ENCODE peak calls at places on chromosome 5, in nine cellular contexts. V, I, W, Z, R, X, Y, J and Q are unnamed samples.

GRCh38 chr5:1687301-1687970 is 112.2 kb downstream of the MRPL36 start:
- DNase-seq in V (no peak), I (no peak), W (no peak), Z (no peak), R (no peak), X (no peak), Y (no peak), J (no peak), Q (peak; percentile 57)

GRCh38 chr5:165227515-165227914 is 1722.1 kb downstream of the MAT2B start:
- DNase-seq in V (no peak), I (peak; percentile 26), W (no peak), Z (no peak), R (no peak), X (no peak), Y (no peak), J (no peak), Q (no peak)

GRCh38 chr5:177491429-177491945 is 5.9 kb downstream of the PDLIM7 start:
- DNase-seq in V (no peak), I (no peak), W (no peak), Z (no peak), R (no peak), X (peak; percentile 48), Y (no peak), J (no peak), Q (no peak)

GRCh38 chr5:61805101-61805500 is 473.0 kb downstream of the ZSWIM6 start:
- DNase-seq in V (no peak), I (no peak), W (no peak), Z (no peak), R (peak; percentile 60), X (no peak), Y (no peak), J (no peak), Q (no peak)

GRCh38 chr5:154708845-154709244 is 46.3 kb upstream of the LARP1 start:
- DNase-seq in V (no peak), I (no peak), W (no peak), Z (no peak), R (peak; percentile 41), X (no peak), Y (no peak), J (no peak), Q (no peak)

GRCh38 chr5:127330116-127330515 is 39.5 kb downstream of the MEGF10 start:
- DNase-seq in V (no peak), I (no peak), W (no peak), Z (no peak), R (no peak), X (no peak), Y (no peak), J (no peak), Q (no peak)

GRCh38 chr5:113487779-113488644 is at the start of gene MCC:
- DNase-seq in V (peak; percentile 14), I (peak; percentile 60), W (no peak), Z (peak; percentile 84), R (peak; percentile 93), X (peak; percentile 69), Y (peak; percentile 84), J (peak; percentile 73), Q (peak; percentile 50)

GRCh38 chr5:1514027-1514818 is 9.5 kb downstream of the LPCAT1 start:
- DNase-seq in V (peak; percentile 1), I (peak; percentile 22), W (no peak), Z (peak; percentile 5), R (no peak), X (peak; percentile 4), Y (peak; percentile 74), J (peak; percentile 22), Q (no peak)

GRCh38 chr5:180866296-180866695 is 5.2 kb upstream of the ZFP62 start:
- DNase-seq in V (no peak), I (no peak), W (no peak), Z (no peak), R (no peak), X (no peak), Y (no peak), J (no peak), Q (no peak)

GRCh38 chr5:141757402-141757801 is 75.4 kb upstream of the ARAP3 start:
- DNase-seq in V (no peak), I (peak; percentile 47), W (no peak), Z (no peak), R (peak; percentile 41), X (peak; percentile 36), Y (no peak), J (no peak), Q (no peak)

GRCh38 chr5:172165465-172165864 is 22.6 kb downstream of the STK10 start:
- DNase-seq in V (no peak), I (no peak), W (no peak), Z (no peak), R (no peak), X (no peak), Y (no peak), J (no peak), Q (no peak)

GRCh38 chr5:170306381-170306790 is 8.8 kb upstream of the LCP2 start:
- DNase-seq in V (peak; percentile 37), I (peak; percentile 70), W (no peak), Z (peak; percentile 93), R (peak; percentile 0), X (no peak), Y (no peak), J (no peak), Q (no peak)

GRCh38 chr5:137833463-137833862 is 34.2 kb upstream of the MYOT start:
- DNase-seq in V (peak; percentile 52), I (no peak), W (no peak), Z (peak; percentile 80), R (peak; percentile 47), X (no peak), Y (no peak), J (no peak), Q (no peak)

GRCh38 chr5:113489299-113489698 is 1.0 kb upstream of the MCC start:
- DNase-seq in V (peak; percentile 19), I (no peak), W (peak; percentile 7), Z (peak; percentile 33), R (peak; percentile 99), X (no peak), Y (no peak), J (no peak), Q (peak; percentile 76)

DNA sequence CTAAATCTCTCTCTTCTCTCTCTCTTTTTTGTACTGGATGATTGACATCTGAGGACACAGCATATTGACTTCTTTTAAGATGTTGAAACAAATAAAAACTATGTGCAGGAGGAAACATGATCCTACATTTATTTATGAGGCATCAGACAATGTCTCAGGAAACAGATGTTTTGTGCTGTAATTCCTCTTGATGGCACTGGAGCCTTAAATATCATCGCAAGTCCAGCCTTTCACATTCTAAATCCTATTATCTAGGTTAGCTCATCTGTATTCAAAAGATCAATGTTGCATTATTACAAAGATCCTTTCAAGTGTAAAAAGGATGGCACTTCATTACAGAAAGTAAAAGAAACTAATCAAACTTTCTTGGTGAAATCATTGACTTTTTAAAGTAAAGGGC is 63.9 kb downstream of the MAT2B start:
- DNase-seq in V (no peak), I (no peak), W (no peak), Z (no peak), R (peak; percentile 73), X (no peak), Y (no peak), J (no peak), Q (no peak)
- TF ChIP-seq CTCF in V (no peak), I (no peak), W (no peak), Z (no peak), R (peak; percentile 64), X (no peak), Y (no peak), J (no peak), Q (no peak)

DNA sequence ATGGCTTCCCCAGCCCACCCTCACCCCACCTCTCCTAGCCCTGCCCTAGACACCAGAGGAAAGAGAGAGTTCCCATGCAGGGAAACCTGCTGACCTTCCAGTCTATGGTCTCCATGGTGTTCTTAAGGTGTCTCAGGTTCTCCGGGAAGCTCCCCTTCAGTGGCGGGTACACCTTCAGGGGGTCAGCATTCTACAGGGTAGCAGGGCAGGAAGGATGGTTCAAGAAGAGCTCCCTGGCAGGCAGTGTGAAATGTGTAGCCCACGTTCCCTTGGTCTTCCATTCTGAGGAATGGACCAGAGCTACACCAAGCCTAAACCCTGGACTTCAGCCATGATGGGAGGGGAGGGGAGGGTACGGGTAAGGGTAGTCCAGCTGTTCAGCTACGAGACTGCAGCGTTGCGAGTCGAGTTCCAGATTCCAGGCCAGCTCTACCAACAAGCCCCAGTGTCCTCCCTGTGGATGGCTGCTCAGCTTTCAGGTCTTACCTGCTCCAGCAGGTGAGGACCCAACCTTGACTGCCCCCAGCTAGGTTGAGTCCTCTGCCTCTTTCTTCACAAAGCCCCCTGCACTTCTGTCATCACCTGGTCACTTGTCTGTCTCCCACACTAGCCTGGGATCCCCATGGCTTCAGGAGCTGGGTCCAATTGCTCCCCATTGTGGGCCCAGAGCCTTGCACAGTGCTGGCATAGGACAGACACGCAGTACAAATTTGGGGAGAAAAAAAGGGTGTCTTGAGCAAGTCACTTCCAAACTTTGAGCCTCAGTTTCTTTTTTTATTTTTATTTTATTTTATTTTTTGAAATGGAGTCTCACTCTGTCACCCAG is 7.5 kb downstream of the CD74 start:
- DNase-seq in V (no peak), I (no peak), W (no peak), Z (no peak), R (no peak), X (no peak), Y (no peak), J (no peak), Q (no peak)
- TF ChIP-seq POLR2A in V (no peak), I (no peak), W (no peak), Z (no peak), R (no peak), X (no peak), Y (no peak), J (no peak), Q (no peak)

GRCh38 chr5:9439651-9440292 is 106.1 kb downstream of the SEMA5A start:
- DNase-seq in V (no peak), I (no peak), W (no peak), Z (no peak), R (peak; percentile 26), X (no peak), Y (no peak), J (no peak), Q (no peak)
- H3K4me3 ChIP-seq in V (no peak overlapping the region), I (no peak overlapping the region), W (no peak overlapping the region), Z (no peak overlapping the region), R (no peak overlapping the region), X (no peak overlapping the region), Y (no peak overlapping the region), J (no peak overlapping the region), Q (no peak overlapping the region)

GRCh38 chr5:150490296-150490669 is 17.6 kb upstream of the NDST1 start:
- DNase-seq in V (no peak), I (no peak), W (no peak), Z (no peak), R (no peak), X (no peak), Y (no peak), J (no peak), Q (no peak)

GRCh38 chr5:150489358-150490295 is 18.3 kb upstream of the NDST1 start:
- DNase-seq in V (no peak), I (no peak), W (no peak), Z (no peak), R (peak; percentile 71), X (peak; percentile 60), Y (no peak), J (no peak), Q (no peak)

GRCh38 chr5:150490754-150491153 is 17.2 kb upstream of the NDST1 start:
- DNase-seq in V (no peak), I (no peak), W (no peak), Z (no peak), R (peak; percentile 67), X (no peak), Y (no peak), J (no peak), Q (no peak)

GRCh38 chr5:150487199-150488061 is 20.5 kb upstream of the NDST1 start:
- DNase-seq in V (peak; percentile 64), I (peak; percentile 44), W (no peak), Z (peak; percentile 52), R (peak; percentile 34), X (peak; percentile 46), Y (no peak), J (no peak), Q (no peak)

GRCh38 chr5:150488519-150489357 is 19.2 kb upstream of the NDST1 start:
- DNase-seq in V (no peak), I (peak; percentile 76), W (no peak), Z (peak; percentile 61), R (peak; percentile 59), X (peak; percentile 49), Y (no peak), J (no peak), Q (no peak)
- TF ChIP-seq CTCF in V (no peak), I (no peak), W (no peak), Z (no peak), R (no peak), X (no peak), Y (no peak), J (no peak), Q (no peak)